ENCODE peak calls at places on chromosome 14, in ten cellular contexts. One of them, this sample, is unnamed.

GRCh38 chr14:105442834-105443233 is 23.2 kb downstream of the MTA1 start:
- DNase-seq in NCI-H526 treated with DMSO at 0.1 percent for 48 hours: no peak
- DNase-seq in germinal center: no peak
- DNase-seq in fibroblast of villous mesenchyme: no peak
- DNase-seq in stimulated activated CD4-positive, alpha-beta T cell treated with anti-CD3 and anti-CD28 coated beads, Interleukin-2, amount 100 ng/mL, for 24 hours: no peak
- DNase-seq in MV-4-11: no peak
- DNase-seq in fibroblast of mammary gland: no peak
- DNase-seq in left ventricle myocardium superior: no peak
- DNase-seq in AG08395: no peak
- DNase-seq in effector memory CD4-positive, alpha-beta T cell: no peak
- DNase-seq in this sample: no peak

GRCh38 chr14:75542585-75543091 is 20.4 kb downstream of the BATF start:
- DNase-seq in NCI-H526 treated with DMSO at 0.1 percent for 48 hours: no peak
- DNase-seq in germinal center: peak; percentile 82
- DNase-seq in fibroblast of villous mesenchyme: peak; percentile 74
- DNase-seq in stimulated activated CD4-positive, alpha-beta T cell treated with anti-CD3 and anti-CD28 coated beads, Interleukin-2, amount 100 ng/mL, for 24 hours: peak; percentile 83
- DNase-seq in MV-4-11: peak; percentile 86
- DNase-seq in fibroblast of mammary gland: peak; percentile 15
- DNase-seq in left ventricle myocardium superior: peak; percentile 66
- DNase-seq in AG08395: peak; percentile 32
- DNase-seq in effector memory CD4-positive, alpha-beta T cell: peak; percentile 73
- DNase-seq in this sample: peak; percentile 85

GRCh38 chr14:87508333-87508732 is 484.6 kb downstream of the GALC start:
- DNase-seq in NCI-H526 treated with DMSO at 0.1 percent for 48 hours: no peak
- DNase-seq in germinal center: no peak
- DNase-seq in fibroblast of villous mesenchyme: peak; percentile 1
- DNase-seq in stimulated activated CD4-positive, alpha-beta T cell treated with anti-CD3 and anti-CD28 coated beads, Interleukin-2, amount 100 ng/mL, for 24 hours: no peak
- DNase-seq in MV-4-11: no peak
- DNase-seq in fibroblast of mammary gland: peak; percentile 44
- DNase-seq in left ventricle myocardium superior: no peak
- DNase-seq in AG08395: no peak
- DNase-seq in effector memory CD4-positive, alpha-beta T cell: no peak
- DNase-seq in this sample: no peak

GRCh38 chr14:99676657-99677056 is 7.4 kb upstream of the CYP46A1 start:
- DNase-seq in NCI-H526 treated with DMSO at 0.1 percent for 48 hours: no peak
- DNase-seq in germinal center: no peak
- DNase-seq in fibroblast of villous mesenchyme: no peak
- DNase-seq in stimulated activated CD4-positive, alpha-beta T cell treated with anti-CD3 and anti-CD28 coated beads, Interleukin-2, amount 100 ng/mL, for 24 hours: no peak
- DNase-seq in MV-4-11: no peak
- DNase-seq in fibroblast of mammary gland: peak; percentile 47
- DNase-seq in left ventricle myocardium superior: no peak
- DNase-seq in AG08395: no peak
- DNase-seq in effector memory CD4-positive, alpha-beta T cell: no peak
- DNase-seq in this sample: no peak

GRCh38 chr14:53038629-53039028 is 87.8 kb upstream of the FERMT2 start:
- DNase-seq in NCI-H526 treated with DMSO at 0.1 percent for 48 hours: no peak
- DNase-seq in germinal center: no peak
- DNase-seq in fibroblast of villous mesenchyme: no peak
- DNase-seq in stimulated activated CD4-positive, alpha-beta T cell treated with anti-CD3 and anti-CD28 coated beads, Interleukin-2, amount 100 ng/mL, for 24 hours: no peak
- DNase-seq in MV-4-11: no peak
- DNase-seq in fibroblast of mammary gland: no peak
- DNase-seq in left ventricle myocardium superior: no peak
- DNase-seq in AG08395: no peak
- DNase-seq in effector memory CD4-positive, alpha-beta T cell: no peak
- DNase-seq in this sample: no peak

GRCh38 chr14:71290960-71291466 is 383.8 kb downstream of the PCNX1 start:
- DNase-seq in NCI-H526 treated with DMSO at 0.1 percent for 48 hours: no peak
- DNase-seq in germinal center: no peak
- DNase-seq in fibroblast of villous mesenchyme: peak; percentile 38
- DNase-seq in stimulated activated CD4-positive, alpha-beta T cell treated with anti-CD3 and anti-CD28 coated beads, Interleukin-2, amount 100 ng/mL, for 24 hours: peak; percentile 49
- DNase-seq in MV-4-11: peak; percentile 80
- DNase-seq in fibroblast of mammary gland: peak; percentile 80
- DNase-seq in left ventricle myocardium superior: no peak
- DNase-seq in AG08395: peak; percentile 68
- DNase-seq in effector memory CD4-positive, alpha-beta T cell: no peak
- DNase-seq in this sample: no peak

GRCh38 chr14:36971263-36971855 is 201.0 kb downstream of the SLC25A21 start:
- DNase-seq in NCI-H526 treated with DMSO at 0.1 percent for 48 hours: no peak
- DNase-seq in germinal center: no peak
- DNase-seq in fibroblast of villous mesenchyme: no peak
- DNase-seq in stimulated activated CD4-positive, alpha-beta T cell treated with anti-CD3 and anti-CD28 coated beads, Interleukin-2, amount 100 ng/mL, for 24 hours: no peak
- DNase-seq in MV-4-11: no peak
- DNase-seq in fibroblast of mammary gland: no peak
- DNase-seq in left ventricle myocardium superior: no peak
- DNase-seq in AG08395: no peak
- DNase-seq in effector memory CD4-positive, alpha-beta T cell: no peak
- DNase-seq in this sample: no peak

GRCh38 chr14:95832012-95832411 is 44.6 kb upstream of the TUNAR start:
- DNase-seq in NCI-H526 treated with DMSO at 0.1 percent for 48 hours: no peak
- DNase-seq in germinal center: no peak
- DNase-seq in fibroblast of villous mesenchyme: no peak
- DNase-seq in stimulated activated CD4-positive, alpha-beta T cell treated with anti-CD3 and anti-CD28 coated beads, Interleukin-2, amount 100 ng/mL, for 24 hours: no peak
- DNase-seq in MV-4-11: no peak
- DNase-seq in fibroblast of mammary gland: no peak
- DNase-seq in left ventricle myocardium superior: no peak
- DNase-seq in AG08395: no peak
- DNase-seq in effector memory CD4-positive, alpha-beta T cell: no peak
- DNase-seq in this sample: no peak

GRCh38 chr14:73662439-73663056 is 17.8 kb downstream of the DNAL1 start:
- DNase-seq in NCI-H526 treated with DMSO at 0.1 percent for 48 hours: no peak
- DNase-seq in germinal center: no peak
- DNase-seq in fibroblast of villous mesenchyme: peak; percentile 89
- DNase-seq in stimulated activated CD4-positive, alpha-beta T cell treated with anti-CD3 and anti-CD28 coated beads, Interleukin-2, amount 100 ng/mL, for 24 hours: no peak
- DNase-seq in MV-4-11: peak; percentile 66
- DNase-seq in fibroblast of mammary gland: peak; percentile 95
- DNase-seq in left ventricle myocardium superior: no peak
- DNase-seq in AG08395: peak; percentile 79
- DNase-seq in effector memory CD4-positive, alpha-beta T cell: no peak
- DNase-seq in this sample: peak; percentile 89

GRCh38 chr14:102096569-102097188 is 9.8 kb upstream of the HSP90AA1 start:
- DNase-seq in NCI-H526 treated with DMSO at 0.1 percent for 48 hours: peak; percentile 64
- DNase-seq in germinal center: peak; percentile 56
- DNase-seq in fibroblast of villous mesenchyme: peak; percentile 80
- DNase-seq in stimulated activated CD4-positive, alpha-beta T cell treated with anti-CD3 and anti-CD28 coated beads, Interleukin-2, amount 100 ng/mL, for 24 hours: peak; percentile 80
- DNase-seq in MV-4-11: peak; percentile 51
- DNase-seq in fibroblast of mammary gland: peak; percentile 84
- DNase-seq in left ventricle myocardium superior: peak; percentile 92
- DNase-seq in AG08395: peak; percentile 86
- DNase-seq in effector memory CD4-positive, alpha-beta T cell: peak; percentile 44
- DNase-seq in this sample: peak; percentile 89

GRCh38 chr14:20610002-20610765 is 19.0 kb upstream of the RNASE12 start:
- DNase-seq in NCI-H526 treated with DMSO at 0.1 percent for 48 hours: peak; percentile 65
- DNase-seq in germinal center: peak; percentile 45
- DNase-seq in fibroblast of villous mesenchyme: peak; percentile 68
- DNase-seq in stimulated activated CD4-positive, alpha-beta T cell treated with anti-CD3 and anti-CD28 coated beads, Interleukin-2, amount 100 ng/mL, for 24 hours: peak; percentile 81
- DNase-seq in MV-4-11: peak; percentile 74
- DNase-seq in fibroblast of mammary gland: peak; percentile 80
- DNase-seq in left ventricle myocardium superior: peak; percentile 86
- DNase-seq in AG08395: peak; percentile 49
- DNase-seq in effector memory CD4-positive, alpha-beta T cell: peak; percentile 56
- DNase-seq in this sample: peak; percentile 80

GRCh38 chr14:81323621-81324400 is 76.3 kb downstream of the STON2 start:
- DNase-seq in NCI-H526 treated with DMSO at 0.1 percent for 48 hours: no peak
- DNase-seq in germinal center: no peak
- DNase-seq in fibroblast of villous mesenchyme: no peak
- DNase-seq in stimulated activated CD4-positive, alpha-beta T cell treated with anti-CD3 and anti-CD28 coated beads, Interleukin-2, amount 100 ng/mL, for 24 hours: no peak
- DNase-seq in MV-4-11: no peak
- DNase-seq in fibroblast of mammary gland: no peak
- DNase-seq in left ventricle myocardium superior: no peak
- DNase-seq in AG08395: no peak
- DNase-seq in effector memory CD4-positive, alpha-beta T cell: no peak
- DNase-seq in this sample: no peak

GRCh38 chr14:28656704-28657255 is 109.8 kb upstream of the FOXG1 start:
- DNase-seq in NCI-H526 treated with DMSO at 0.1 percent for 48 hours: no peak
- DNase-seq in germinal center: no peak
- DNase-seq in fibroblast of villous mesenchyme: no peak
- DNase-seq in stimulated activated CD4-positive, alpha-beta T cell treated with anti-CD3 and anti-CD28 coated beads, Interleukin-2, amount 100 ng/mL, for 24 hours: no peak
- DNase-seq in MV-4-11: no peak
- DNase-seq in fibroblast of mammary gland: peak; percentile 46
- DNase-seq in left ventricle myocardium superior: no peak
- DNase-seq in AG08395: no peak
- DNase-seq in effector memory CD4-positive, alpha-beta T cell: no peak
- DNase-seq in this sample: no peak

GRCh38 chr14:23631702-23632460 is 4.3 kb upstream of the DHRS2 start:
- DNase-seq in NCI-H526 treated with DMSO at 0.1 percent for 48 hours: peak; percentile 63
- DNase-seq in germinal center: peak; percentile 65
- DNase-seq in fibroblast of villous mesenchyme: peak; percentile 76
- DNase-seq in stimulated activated CD4-positive, alpha-beta T cell treated with anti-CD3 and anti-CD28 coated beads, Interleukin-2, amount 100 ng/mL, for 24 hours: peak; percentile 83
- DNase-seq in MV-4-11: peak; percentile 36
- DNase-seq in fibroblast of mammary gland: peak; percentile 76
- DNase-seq in left ventricle myocardium superior: peak; percentile 70
- DNase-seq in AG08395: peak; percentile 86
- DNase-seq in effector memory CD4-positive, alpha-beta T cell: peak; percentile 23
- DNase-seq in this sample: peak; percentile 86